ENCODE peak calls at places on chromosomes 3 and 15, in ten cellular contexts. Y, V, U, S, H, P, D, A, B and G are unnamed samples.

GRCh38 chr15:59550961-59551360 is 60.6 kb upstream of the GCNT3 start:
- DNase-seq in Y (no peak), V (no peak), U (no peak), S (no peak), H (no peak), P (no peak), D (no peak), A (no peak), B (no peak), G (no peak)

GRCh38 chr3:160928183-160928718 is 172.2 kb downstream of the PPM1L start:
- DNase-seq in Y (no peak), V (no peak), U (no peak), S (no peak), H (no peak), P (no peak), D (no peak), A (no peak), B (no peak), G (no peak)

GRCh38 chr3:132417695-132418520 is 606 bp downstream of the DNAJC13 start:
- DNase-seq in Y (no peak), V (peak; percentile 77), U (peak; percentile 49), S (no peak), H (peak; percentile 23), P (peak; percentile 46), D (peak; percentile 81), A (peak; percentile 58), B (peak; percentile 59), G (peak; percentile 67)

GRCh38 chr3:46845397-46845859 is 17.8 kb downstream of the MYL3 start:
- DNase-seq in Y (peak; percentile 74), V (peak; percentile 92), U (peak; percentile 49), S (peak; percentile 85), H (no peak), P (peak; percentile 92), D (no peak), A (peak; percentile 62), B (no peak), G (peak; percentile 22)

GRCh38 chr3:30659270-30660127 is 53.1 kb downstream of the TGFBR2 start:
- DNase-seq in Y (no peak), V (peak; percentile 97), U (no peak), S (no peak), H (no peak), P (peak; percentile 99), D (peak; percentile 34), A (peak; percentile 97), B (no peak), G (peak; percentile 95)

GRCh38 chr3:70822777-70823176 is 510.3 kb upstream of the MDFIC2 start:
- DNase-seq in Y (no peak), V (no peak), U (no peak), S (no peak), H (no peak), P (no peak), D (no peak), A (no peak), B (no peak), G (no peak)

GRCh38 chr15:69790632-69791031 is 307.1 kb downstream of the TLE3 start:
- DNase-seq in Y (no peak), V (no peak), U (no peak), S (no peak), H (no peak), P (no peak), D (no peak), A (no peak), B (no peak), G (no peak)

GRCh38 chr3:150410311-150411105 is 2.4 kb downstream of the TSC22D2 start:
- DNase-seq in Y (peak; percentile 66), V (no peak), U (peak; percentile 15), S (peak; percentile 74), H (peak; percentile 4), P (no peak), D (peak; percentile 60), A (peak; percentile 32), B (peak; percentile 40), G (no peak)

GRCh38 chr3:170947018-170947769 is 38.8 kb upstream of the EIF5A2 start:
- DNase-seq in Y (peak; percentile 25), V (no peak), U (no peak), S (no peak), H (no peak), P (no peak), D (no peak), A (no peak), B (no peak), G (no peak)

GRCh38 chr3:127371338-127371737 is 83.5 kb upstream of the PRR20G start:
- DNase-seq in Y (no peak), V (no peak), U (no peak), S (no peak), H (no peak), P (no peak), D (no peak), A (no peak), B (no peak), G (no peak)

GRCh38 chr15:51129513-51130197 is 34.9 kb upstream of the TNFAIP8L3 start:
- DNase-seq in Y (no peak), V (no peak), U (no peak), S (no peak), H (no peak), P (no peak), D (no peak), A (no peak), B (no peak), G (no peak)

GRCh38 chr3:62161306-62161705 is 212.0 kb downstream of the FEZF2 start:
- DNase-seq in Y (no peak), V (peak; percentile 53), U (no peak), S (no peak), H (no peak), P (peak; percentile 54), D (no peak), A (peak; percentile 64), B (no peak), G (no peak)

GRCh38 chr3:123616593-123616992 is 31.7 kb upstream of the HACD2 start:
- DNase-seq in Y (no peak), V (no peak), U (no peak), S (no peak), H (no peak), P (no peak), D (no peak), A (no peak), B (no peak), G (no peak)

GRCh38 chr15:90552162-90552928 is 22.6 kb downstream of the CRTC3 start:
- DNase-seq in Y (no peak), V (peak; percentile 82), U (no peak), S (no peak), H (no peak), P (peak; percentile 97), D (no peak), A (peak; percentile 94), B (no peak), G (peak; percentile 95)

GRCh38 chr3:32239638-32240550 is 1.4 kb downstream of the CMTM8 start:
- DNase-seq in Y (peak; percentile 30), V (peak; percentile 40), U (peak; percentile 46), S (no peak), H (peak; percentile 53), P (no peak), D (peak; percentile 54), A (no peak), B (peak; percentile 57), G (no peak)
- TF ChIP-seq CTCF in Y (peak; percentile 27), V (peak; percentile 49), U (peak; percentile 26), S (peak; percentile 44), H (peak; percentile 74), P (peak; percentile 24), D (peak; percentile 58), A (no peak), B (peak; percentile 48), G (peak; percentile 42)

DNA sequence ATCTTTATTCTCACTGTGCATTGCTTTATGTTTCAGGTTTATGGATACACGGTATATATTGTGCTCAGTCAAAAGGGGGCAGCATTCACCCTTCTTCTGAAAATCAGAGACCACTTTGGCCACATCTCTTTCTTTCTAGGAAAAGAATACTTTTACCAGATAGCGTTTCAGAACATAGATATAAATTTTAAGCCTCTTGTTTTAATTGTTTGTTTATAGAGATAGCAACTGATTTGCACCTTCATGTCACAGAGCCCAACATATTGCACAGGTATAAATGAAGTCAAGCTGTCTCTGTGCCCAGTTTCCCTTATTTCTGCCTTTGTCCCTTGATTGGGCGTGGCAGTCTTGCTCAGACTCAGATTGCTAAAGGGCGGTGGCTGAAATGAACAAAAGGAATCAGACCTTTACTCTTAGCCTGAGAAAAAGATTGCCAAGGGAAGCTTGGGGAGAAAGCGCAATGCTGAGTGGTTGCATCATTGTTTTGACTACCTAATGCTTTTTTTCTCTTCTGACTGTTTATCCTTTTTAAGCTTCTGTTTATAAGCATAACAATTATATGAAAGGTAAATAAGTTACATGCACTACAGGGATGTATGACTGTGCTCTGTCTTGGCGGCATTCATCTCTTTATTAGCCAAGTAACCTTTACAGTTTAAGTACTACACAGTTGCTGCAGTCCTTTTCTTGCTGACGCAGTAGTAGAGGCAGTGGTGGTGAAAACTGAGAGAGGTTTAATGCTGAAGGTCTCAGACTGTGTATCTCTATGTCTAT is 70.8 kb upstream of the ZBTB20 start:
- DNase-seq in Y (no peak), V (peak; percentile 87), U (peak; percentile 20), S (no peak), H (no peak), P (peak; percentile 64), D (peak; percentile 68), A (peak; percentile 71), B (peak; percentile 67), G (peak; percentile 67)
- TF ChIP-seq CTCF in Y (peak; percentile 31), V (peak; percentile 69), U (peak; percentile 60), S (peak; percentile 83), H (peak; percentile 29), P (peak; percentile 80), D (peak; percentile 67), A (peak; percentile 93), B (peak; percentile 72), G (peak; percentile 90)

DNA sequence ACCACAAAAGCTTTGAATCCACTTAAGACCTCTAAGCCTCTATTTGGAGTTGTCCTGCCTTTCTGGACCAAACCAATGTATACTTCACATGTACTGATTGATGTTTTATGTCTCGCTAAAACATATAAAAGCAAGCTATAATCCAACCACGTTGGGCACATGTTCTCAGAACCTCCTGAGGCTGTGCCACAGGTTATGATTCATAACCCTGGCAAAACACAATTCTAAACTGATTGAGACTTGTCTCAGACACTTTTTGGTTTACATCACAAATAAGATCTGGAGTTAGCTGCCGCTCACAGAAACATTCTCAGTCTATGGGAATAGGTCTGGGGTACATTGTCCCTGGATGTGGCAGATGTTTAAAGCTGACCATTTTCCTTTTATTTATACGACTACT is 53.4 kb upstream of the EPHA6 start:
- DNase-seq in Y (no peak), V (no peak), U (no peak), S (no peak), H (no peak), P (no peak), D (no peak), A (no peak), B (no peak), G (no peak)
- TF ChIP-seq CTCF in Y (no peak), V (no peak), U (no peak), S (no peak), H (no peak), P (no peak), D (no peak), A (no peak), B (no peak), G (no peak)

GRCh38 chr3:169058681-169059080 is 604.8 kb downstream of the MECOM start:
- DNase-seq in Y (no peak), V (no peak), U (no peak), S (no peak), H (no peak), P (no peak), D (no peak), A (no peak), B (no peak), G (no peak)

DNA sequence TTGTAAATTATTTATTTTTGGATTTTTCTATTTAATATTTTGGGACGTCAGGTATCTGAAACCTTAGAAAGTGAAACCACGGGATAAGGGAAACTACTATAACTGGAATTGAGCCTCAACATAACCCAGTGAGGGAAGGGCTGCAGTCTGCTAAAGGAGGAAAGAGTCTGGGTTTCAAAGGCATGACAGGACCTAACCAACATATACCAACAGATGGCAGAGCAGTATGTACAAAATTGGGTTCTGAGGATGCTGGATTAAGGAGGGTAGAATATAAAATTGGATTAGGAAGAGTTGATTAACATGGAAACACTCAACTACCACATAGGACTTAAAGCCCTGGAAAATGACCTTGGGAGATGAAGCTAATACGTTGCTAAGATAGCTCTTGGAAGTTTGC is 603.5 kb downstream of the MECOM start:
- DNase-seq in Y (no peak), V (no peak), U (no peak), S (no peak), H (no peak), P (peak; percentile 26), D (no peak), A (peak; percentile 13), B (no peak), G (no peak)
- TF ChIP-seq CTCF in Y (no peak), V (no peak), U (no peak), S (no peak), H (no peak), P (peak; percentile 42), D (no peak), A (peak; percentile 37), B (no peak), G (peak; percentile 55)